ENCODE peak calls at places on chromosomes 3 and 15, in five cellular contexts. K, F, Z, L and U are unnamed samples.

GRCh38 chr3:127454968-127455367 is 135.6 kb downstream of the TPRA1 start:
- DNase-seq in L (no peak), K (no peak), F (no peak), Z (no peak), U (no peak)

GRCh38 chr3:99714146-99714545 is 75.8 kb downstream of the COL8A1 start:
- DNase-seq in Z (peak), K (no peak), F (no peak), L (no peak), U (no peak)

GRCh38 chr3:14340960-14341708 is 61.3 kb upstream of the SLC6A6 start:
- DNase-seq in F (no peak), L (no peak), K (no peak), Z (peak), U (no peak)

GRCh38 chr3:107987036-107987557 is 103.7 kb downstream of the CD47 start:
- DNase-seq in L (peak), F (no peak), Z (peak), K (no peak), U (no peak)

GRCh38 chr3:33194303-33194702 is 24.3 kb downstream of the SUSD5 start:
- DNase-seq in K (no peak), Z (no peak), F (no peak), L (no peak), U (no peak)

GRCh38 chr15:36818260-36818659 is 238.8 kb downstream of the CDIN1 start:
- DNase-seq in K (no peak), L (no peak), F (no peak), Z (no peak), U (no peak)

GRCh38 chr15:100944237-100944875 is 25.2 kb downstream of the LRRK1 start:
- DNase-seq in L (no peak), F (no peak), K (no peak), Z (peak), U (no peak)

GRCh38 chr15:56524915-56525314 is 60.0 kb upstream of the MNS1 start:
- DNase-seq in K (no peak), L (no peak), F (no peak), Z (peak), U (no peak)

GRCh38 chr3:106829206-106829605 is 548.0 kb upstream of the CCDC54 start:
- DNase-seq in L (no peak), K (no peak), Z (peak), F (no peak), U (no peak)

GRCh38 chr3:122067588-122068240 is 12.6 kb downstream of the CD86 start:
- DNase-seq in Z (no peak), K (no peak), F (no peak), L (peak), U (no peak)